ENCODE peak calls at places on chromosomes 7 and 10, in five cellular contexts. Y is Peyer's patch, Z is osteoblast, K is astrocyte, N is esophagus squamous epithelium. T is an unnamed sample. For H3K4me1, the result is how much of the 10 kb centered on the place peaks cover.

GRCh38 chr10:1476106-1476803 is 261.1 kb downstream of the ADARB2 start:
- DNase-seq in Y (no peak), Z (no peak), K (no peak), N (no peak), T (no peak)

GRCh38 chr10:90179696-90180407 is 478.5 kb downstream of the KIF20B start:
- DNase-seq in Y (no peak), Z (no peak), K (peak), N (no peak), T (no peak)

GRCh38 chr10:32957341-32958084 is 517 bp downstream of the ITGB1 start:
- DNase-seq in Y (peak), Z (peak), K (no peak), N (no peak), T (peak)

GRCh38 chr10:73647211-73647874 is 6.1 kb upstream of the MYOZ1 start:
- DNase-seq in Y (peak), Z (peak), K (no peak), N (no peak), T (peak)

GRCh38 chr10:77877461-77878344 is 48.9 kb downstream of the DLG5 start:
- DNase-seq in Y (no peak), Z (peak), K (peak), N (no peak), T (peak)

GRCh38 chr10:91709394-91709798 is 76.5 kb upstream of the PPP1R3C start:
- DNase-seq in Y (no peak), Z (no peak), K (peak), N (no peak), T (no peak)

GRCh38 chr7:44617225-44617885 is 10.9 kb downstream of the OGDH start:
- DNase-seq in Y (no peak), Z (peak), K (peak), N (no peak), T (no peak)

GRCh38 chr7:28732037-28732869 is 225.9 kb downstream of the TRIL start:
- DNase-seq in Y (no peak), Z (peak), K (peak), N (no peak), T (no peak)

GRCh38 chr7:128215281-128215680 is 25.8 kb upstream of the LEP start:
- DNase-seq in Y (no peak), Z (peak), K (peak), N (no peak), T (no peak)

GRCh38 chr7:7118822-7119221 is 63.5 kb upstream of the C1GALT1 start:
- DNase-seq in Y (no peak), Z (no peak), K (no peak), N (no peak), T (no peak)

GRCh38 chr10:29124864-29125263 is 164.0 kb upstream of the LYZL1 start:
- DNase-seq in Y (no peak), Z (no peak), K (no peak), N (no peak), T (no peak)

GRCh38 chr7:140326116-140326928 is 72.0 kb downstream of the SLC37A3 start:
- DNase-seq in Y (peak), Z (peak), K (peak), N (no peak), T (peak)

GRCh38 chr7:117323877-117324699 is 1.2 kb upstream of the WNT2 start:
- DNase-seq in Y (peak), Z (peak), K (peak), N (no peak), T (no peak)

GRCh38 chr7:30562909-30563308 is 31.8 kb upstream of the GARS1 start:
- DNase-seq in Y (no peak), Z (no peak), K (peak), N (no peak), T (no peak)

GRCh38 chr10:68185085-68185484 is 46.8 kb downstream of the ATOH7 start:
- DNase-seq in Y (no peak), Z (no peak), K (no peak), N (no peak), T (no peak)

GRCh38 chr7:10940748-10941358 is 32.8 kb upstream of the PHF14 start:
- DNase-seq in Y (no peak), Z (no peak), K (no peak), N (no peak), T (no peak)

GRCh38 chr7:13414661-13415105 is 574.8 kb downstream of the ETV1 start:
- DNase-seq in Y (no peak), Z (no peak), K (peak), N (no peak), T (no peak)

GRCh38 chr10:127145173-127145572 is 51.2 kb downstream of the INSYN2A start:
- DNase-seq in Y (no peak), Z (no peak), K (peak), N (no peak), T (no peak)

GRCh38 chr7:91265693-91266066 is 1.4 kb downstream of the FZD1 start:
- DNase-seq in Y (no peak), Z (peak), K (peak), N (no peak), T (no peak)

GRCh38 chr10:13659887-13660544 is 73.3 kb downstream of the PRPF18 start:
- DNase-seq in Y (peak), Z (peak), K (peak), N (no peak), T (peak)

GRCh38 chr7:113087278-113087998 is 811 bp upstream of the GPR85 start:
- DNase-seq in Y (no peak), Z (peak), K (peak), N (no peak), T (no peak)

GRCh38 chr7:28002638-28003037 is 178.0 kb downstream of the JAZF1 start:
- DNase-seq in Y (no peak), Z (no peak), K (no peak), N (no peak), T (no peak)

GRCh38 chr7:130273081-130273699 is 6.5 kb downstream of the CPA2 start:
- DNase-seq in Y (no peak), Z (peak), K (peak), N (no peak), T (no peak)

GRCh38 chr7:46932266-46932655 is 649.6 kb downstream of the TNS3 start:
- DNase-seq in Y (no peak), Z (no peak), K (no peak), N (no peak), T (no peak)

GRCh38 chr7:140597425-140597949 is 43.1 kb downstream of the DENND2A start:
- DNase-seq in Y (no peak), Z (no peak), K (no peak), N (no peak), T (no peak)

GRCh38 chr10:114634607-114634974 is 23.5 kb downstream of the ABLIM1 start:
- DNase-seq in Y (no peak), Z (peak), K (peak), N (no peak), T (no peak)

GRCh38 chr10:64537112-64537511 is 1015.9 kb downstream of the REEP3 start:
- DNase-seq in Y (no peak), Z (no peak), K (no peak), N (no peak), T (no peak)

GRCh38 chr7:157851501-157852067 is 514.8 kb downstream of the DNAJB6 start:
- DNase-seq in Y (no peak), Z (no peak), K (peak), N (no peak), T (peak)

GRCh38 chr10:28676297-28676967 is 889 bp upstream of the BAMBI start:
- DNase-seq in Y (no peak), Z (no peak), K (no peak), N (no peak), T (no peak)

GRCh38 chr10:52232561-52233350 is 81.3 kb upstream of the DKK1 start:
- DNase-seq in Y (no peak), Z (no peak), K (no peak), N (no peak), T (no peak)

GRCh38 chr7:142104550-142105527 is 6.7 kb upstream of the MGAM2 start:
- DNase-seq in Y (no peak), Z (no peak), K (no peak), N (no peak), T (no peak)

GRCh38 chr7:110317699-110318265 is 773.1 kb upstream of the LRRN3 start:
- DNase-seq in Y (no peak), Z (no peak), K (peak), N (no peak), T (no peak)

GRCh38 chr10:89555688-89556445 is 20.5 kb upstream of the SLC16A12 start:
- DNase-seq in Y (no peak), Z (no peak), K (no peak), N (no peak), T (no peak)

GRCh38 chr10:49746626-49747302 is 15.4 kb downstream of the OGDHL start:
- DNase-seq in Y (no peak), Z (peak), K (no peak), N (no peak), T (no peak)

GRCh38 chr10:31213959-31214358 is 105.1 kb upstream of the ZEB1 start:
- DNase-seq in Y (no peak), Z (no peak), K (no peak), N (no peak), T (no peak)

DNA sequence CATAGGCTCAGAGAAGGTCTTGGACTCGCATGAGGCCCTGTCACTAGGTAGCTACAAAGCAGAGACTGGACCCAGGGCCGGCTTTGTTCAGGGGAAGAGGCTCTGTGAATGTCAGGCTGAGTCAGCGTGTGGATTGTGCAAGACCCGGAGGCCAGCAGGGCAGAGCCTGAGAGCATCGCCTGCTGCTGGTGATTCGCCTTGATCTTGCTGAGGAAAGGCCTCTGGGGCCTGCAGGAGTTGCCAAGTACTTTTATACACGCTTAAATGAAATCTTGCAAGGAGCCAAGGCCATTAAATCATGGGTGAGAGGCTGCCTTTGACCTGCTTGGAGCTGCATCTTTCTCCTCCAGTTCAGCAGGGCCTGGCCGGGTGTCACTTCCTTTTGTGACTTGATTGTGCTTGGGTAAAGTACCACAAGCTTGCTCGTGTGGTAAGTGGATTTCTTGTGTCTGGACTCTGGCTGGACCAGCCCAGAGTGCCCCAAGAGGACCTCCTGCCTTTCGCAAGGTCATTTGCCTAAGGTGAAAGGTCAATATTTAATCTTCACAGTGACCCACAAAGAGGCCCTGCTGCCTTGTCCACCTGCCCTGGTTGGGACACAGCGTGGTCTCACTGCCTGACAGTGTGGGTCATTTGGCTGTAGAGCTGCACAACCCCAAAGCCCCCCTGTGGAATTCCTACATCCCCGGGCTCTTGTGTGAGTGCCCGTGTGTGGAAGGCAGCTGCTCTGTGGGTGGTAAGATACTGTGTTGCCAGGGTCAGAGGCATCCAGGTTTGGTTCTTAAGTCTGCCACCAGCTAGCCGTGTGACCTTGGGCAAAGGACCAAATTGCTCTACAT is 38.6 kb upstream of the SH2D4B start:
- DNase-seq in Y (peak), Z (peak), K (peak), N (peak), T (peak)
- TF ChIP-seq CTCF in Y (no peak), Z (no peak), K (no peak), N (no peak), T (no peak)

GRCh38 chr7:22672892-22673637 is 53.9 kb upstream of the IL6 start:
- DNase-seq in Y (no peak), Z (no peak), K (no peak), N (no peak), T (no peak)
- H3K4me1 ChIP-seq in Y (under half), Z (under half), K (under half), N (under half), T (under half)

GRCh38 chr10:3427316-3427715 is 254.7 kb upstream of the PITRM1 start:
- DNase-seq in Y (no peak), Z (peak), K (peak), N (no peak), T (no peak)
- TF ChIP-seq CTCF in Y (no peak), Z (no peak), K (no peak), N (no peak), T (no peak)

DNA sequence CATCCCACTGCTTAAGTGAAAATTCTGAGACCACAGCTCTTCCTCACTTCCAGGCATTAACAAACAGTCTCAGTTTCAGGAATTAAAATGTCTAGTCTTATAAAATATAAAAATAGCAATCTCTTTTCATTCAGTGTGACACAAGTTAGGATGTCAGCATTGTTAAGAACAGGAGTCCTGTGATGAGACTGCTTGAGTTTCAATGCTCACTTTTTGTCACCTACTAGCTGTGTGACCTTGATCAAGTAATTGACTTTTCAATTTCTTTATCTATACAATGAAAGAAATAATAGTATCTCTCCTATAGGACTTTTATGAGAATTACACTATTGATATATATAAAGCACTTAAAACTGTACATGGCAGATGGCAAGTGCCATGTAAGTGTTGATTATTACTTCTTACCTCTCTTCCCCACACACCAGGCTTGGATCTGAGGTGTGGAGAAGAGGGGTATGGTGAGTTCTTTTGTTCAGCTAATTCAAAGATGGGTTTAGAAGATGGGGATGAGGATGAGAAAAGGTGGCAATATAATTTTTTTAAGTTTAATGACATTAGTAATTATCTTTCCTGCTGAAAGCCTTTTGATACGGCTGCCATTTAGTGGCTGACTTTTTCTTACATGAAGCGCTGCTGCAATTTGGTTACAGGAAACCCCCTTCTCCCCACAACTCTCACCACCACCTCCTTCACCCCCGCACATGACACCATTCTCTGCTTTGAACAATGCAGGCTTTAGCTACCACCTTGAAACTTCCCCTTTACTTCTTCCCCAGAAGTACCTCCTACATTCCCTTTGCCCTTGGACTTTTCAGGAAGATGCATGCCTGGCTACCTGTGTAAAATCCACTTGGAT is 20.8 kb upstream of the HYAL4 start:
- DNase-seq in Y (no peak), Z (no peak), K (no peak), N (no peak), T (no peak)
- H3K4me1 ChIP-seq in Y (under half), Z (under half), K (under half), N (under half), T (under half)

T was measured in CD8-positive, alpha-beta T cell.